ENCODE peak calls at places on chromosomes 5 and 9, in ten cellular contexts. O, F, M, H, A, E, I, U, T and X are unnamed samples.
A peak's percentile ranks its signal among the peaks of the same experiment; 100 is the strongest.

GRCh38 chr5:164346785-164347630 is 841.6 kb downstream of the MAT2B start:
- DNase-seq in A (no peak), T (no peak), H (no peak), O (no peak), E (no peak), I (no peak), U (no peak), M (no peak), F (no peak), X (no peak)

GRCh38 chr9:99004717-99005460 is 61.2 kb downstream of the COL15A1 start:
- DNase-seq in U (no peak), A (peak; percentile 38), F (no peak), O (no peak), M (no peak), E (no peak), H (no peak), T (no peak), I (no peak), X (no peak)

GRCh38 chr5:88660947-88661869 is 221.8 kb downstream of the MEF2C start:
- DNase-seq in E (peak; percentile 95), H (peak; percentile 96), F (no peak), T (no peak), O (peak; percentile 90), M (peak; percentile 50), I (no peak), U (peak; percentile 89), A (peak; percentile 83), X (peak; percentile 92)

GRCh38 chr5:69024241-69024651 is 69.6 kb upstream of the SLC30A5 start:
- DNase-seq in I (no peak), U (peak; percentile 65), M (peak; percentile 37), E (no peak), F (no peak), T (no peak), O (peak; percentile 54), H (peak; percentile 37), A (no peak), X (no peak)

GRCh38 chr9:131811405-131811804 is 71.5 kb upstream of the RAPGEF1 start:
- DNase-seq in H (no peak), E (no peak), O (no peak), I (no peak), A (no peak), F (no peak), M (no peak), U (no peak), T (no peak), X (no peak)

GRCh38 chr5:130213607-130214006 is 309.3 kb downstream of the CHSY3 start:
- DNase-seq in H (no peak), M (no peak), F (no peak), U (no peak), I (no peak), A (no peak), O (no peak), E (no peak), T (no peak), X (no peak)

GRCh38 chr9:86281577-86282076 is 711 bp downstream of the ISCA1 start:
- DNase-seq in M (no peak), A (no peak), F (no peak), U (peak; percentile 46), T (no peak), O (no peak), E (no peak), I (no peak), H (no peak), X (peak; percentile 92)

GRCh38 chr5:152464048-152464447 is 59.0 kb upstream of the NMUR2 start:
- DNase-seq in U (no peak), O (no peak), M (no peak), F (no peak), T (no peak), I (no peak), E (no peak), H (no peak), A (no peak), X (no peak)

DNA sequence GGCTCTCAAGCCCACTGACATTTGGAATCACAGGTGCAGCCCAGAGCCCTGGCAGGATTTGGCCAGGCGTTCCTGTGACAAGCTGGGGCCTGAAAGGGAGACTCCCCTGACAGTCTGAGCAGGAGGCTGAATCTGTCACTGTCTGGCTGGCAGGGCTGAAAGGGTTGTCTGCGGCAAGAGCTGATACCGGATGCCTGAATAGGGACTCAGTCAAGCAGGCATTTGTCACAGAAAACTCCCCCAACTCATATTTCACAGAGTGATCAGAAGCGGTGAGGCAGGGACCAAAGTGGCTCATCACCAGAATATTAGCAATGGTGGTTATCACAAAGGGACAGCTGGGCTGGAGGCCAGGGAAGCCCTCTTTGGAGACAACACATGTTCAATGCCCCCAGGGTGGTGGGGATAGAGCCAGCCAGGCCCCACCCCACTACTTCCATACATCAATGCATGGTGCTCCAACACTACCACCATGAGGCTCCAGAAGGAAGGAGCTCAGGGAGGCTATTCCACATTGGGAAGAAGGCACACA is 295.5 kb downstream of the DTWD2 start:
- DNase-seq in H (no peak), T (no peak), M (no peak), F (no peak), O (no peak), E (peak; percentile 66), A (no peak), I (no peak), U (peak; percentile 8), X (no peak)
- TF ChIP-seq CTCF in H (no peak), T (no peak), M (no peak), F (no peak), O (no peak), E (no peak), A (no peak), I (no peak), U (peak; percentile 16), X (peak; percentile 34)

GRCh38 chr5:136309376-136309775 is 56.0 kb downstream of the TRPC7 start:
- DNase-seq in E (no peak), I (no peak), M (no peak), U (no peak), O (no peak), H (no peak), F (no peak), A (no peak), T (no peak), X (no peak)

GRCh38 chr5:136311999-136312398 is 53.3 kb downstream of the TRPC7 start:
- DNase-seq in I (no peak), A (no peak), M (no peak), T (no peak), U (no peak), O (no peak), F (no peak), E (no peak), H (no peak), X (no peak)

GRCh38 chr5:136309932-136310598 is 55.3 kb downstream of the TRPC7 start:
- DNase-seq in F (no peak), I (no peak), M (no peak), T (no peak), E (no peak), O (no peak), A (no peak), U (no peak), H (no peak), X (no peak)

GRCh38 chr5:136314302-136314701 is 51.0 kb downstream of the TRPC7 start:
- DNase-seq in U (no peak), T (no peak), H (no peak), A (no peak), E (no peak), O (no peak), M (no peak), F (no peak), I (no peak), X (no peak)

DNA sequence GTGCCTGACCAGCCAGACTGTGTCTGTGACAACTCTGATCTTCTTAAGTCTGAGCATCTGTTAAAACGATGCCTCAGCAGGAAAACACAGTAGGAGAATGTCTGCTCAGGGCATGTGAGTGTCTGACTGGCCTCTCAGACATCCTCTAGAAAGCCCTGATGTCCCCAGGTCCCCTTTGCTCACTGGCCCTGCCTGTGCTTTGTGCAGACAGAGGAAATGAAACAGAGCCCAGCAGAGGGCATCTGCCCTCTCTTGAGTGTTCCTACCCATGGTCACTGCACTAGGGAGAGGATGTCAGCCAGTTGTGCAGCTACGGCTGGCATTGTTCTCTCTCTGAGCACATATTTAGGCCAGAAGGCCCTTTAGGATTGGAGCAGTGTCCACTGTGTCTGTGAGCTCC is 56.9 kb downstream of the TRPC7 start:
- DNase-seq in M (no peak), U (no peak), O (no peak), H (no peak), T (no peak), E (no peak), A (no peak), F (no peak), I (no peak), X (no peak)
- TF ChIP-seq CTCF in M (no peak), U (no peak), O (no peak), H (no peak), T (no peak), E (no peak), A (no peak), F (peak; percentile 2), I (no peak), X (peak; percentile 24)

GRCh38 chr5:119365847-119366536 is 10.2 kb downstream of the TNFAIP8 start:
- DNase-seq in I (no peak), A (no peak), T (no peak), M (no peak), F (no peak), E (no peak), H (no peak), O (peak; percentile 35), U (no peak), X (no peak)

GRCh38 chr5:119361723-119362122 is 5.9 kb downstream of the TNFAIP8 start:
- DNase-seq in F (no peak), T (no peak), M (no peak), U (no peak), A (no peak), I (no peak), E (no peak), H (no peak), O (no peak), X (no peak)

GRCh38 chr5:119362714-119363113 is 6.9 kb downstream of the TNFAIP8 start:
- DNase-seq in M (no peak), U (no peak), H (no peak), I (no peak), E (no peak), O (no peak), A (no peak), T (no peak), F (no peak), X (no peak)

GRCh38 chr5:119363271-119363670 is 7.5 kb downstream of the TNFAIP8 start:
- DNase-seq in O (no peak), H (no peak), F (no peak), E (no peak), I (no peak), A (no peak), U (no peak), M (no peak), T (no peak), X (no peak)

DNA sequence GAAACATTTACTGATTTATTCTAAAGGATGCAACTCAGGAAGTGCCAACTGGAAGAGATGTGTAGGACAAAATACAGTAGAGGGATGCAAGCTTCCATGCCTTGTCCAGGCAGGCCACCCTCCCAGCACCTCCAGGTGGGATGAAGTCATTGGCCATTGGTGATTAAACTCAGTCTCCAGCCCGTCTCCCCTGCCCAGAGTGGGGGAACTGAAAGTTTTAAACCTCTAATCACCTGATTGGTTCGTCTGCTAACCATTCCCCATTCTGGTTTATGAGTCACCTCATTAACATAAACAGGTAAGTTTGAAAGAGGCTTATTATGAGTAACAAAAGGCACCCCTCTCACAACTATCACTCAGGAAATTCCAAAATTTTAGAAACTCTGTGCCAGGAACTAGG is 8.1 kb downstream of the TNFAIP8 start:
- DNase-seq in O (no peak), F (no peak), M (no peak), I (no peak), E (no peak), U (no peak), H (no peak), A (no peak), T (no peak), X (no peak)
- TF ChIP-seq CTCF in O (no peak), F (no peak), M (no peak), I (no peak), E (no peak), U (no peak), H (no peak), A (no peak), T (no peak), X (no peak)

DNA sequence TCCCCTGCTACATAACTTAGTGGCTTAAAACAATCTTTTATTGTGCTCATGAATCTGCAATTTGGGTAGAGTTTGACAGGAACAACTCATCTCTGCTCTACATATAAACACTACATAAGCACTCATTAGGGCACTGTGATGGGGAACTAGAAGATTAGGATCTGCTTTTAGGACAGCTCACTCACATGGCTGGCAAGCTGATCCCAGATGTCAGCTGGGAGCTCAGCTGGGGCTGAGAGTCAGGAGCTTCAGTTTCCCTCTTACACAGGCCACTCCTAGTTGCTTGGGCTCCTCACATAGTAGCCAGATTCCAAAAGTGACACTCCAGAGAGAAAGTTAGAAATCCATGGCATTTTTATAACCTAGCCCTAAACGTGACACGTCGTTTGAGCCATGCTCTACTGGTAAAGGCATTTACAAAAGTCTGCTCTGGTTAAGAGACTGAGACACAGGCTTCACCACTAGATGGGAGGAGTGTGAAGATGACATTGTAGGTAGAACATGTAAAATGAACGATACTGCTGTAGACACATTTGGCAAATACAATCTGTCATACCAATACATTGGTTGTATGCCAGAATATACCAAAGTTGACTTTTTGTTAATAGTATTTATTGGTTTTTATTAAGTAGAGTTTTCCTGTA is 23.6 kb downstream of the SCAI start:
- DNase-seq in E (peak; percentile 24), T (no peak), H (no peak), M (no peak), O (no peak), I (no peak), A (no peak), U (no peak), F (no peak), X (no peak)
- TF ChIP-seq CTCF in E (no peak), T (no peak), H (no peak), M (no peak), O (no peak), I (no peak), A (no peak), U (no peak), F (peak; percentile 37), X (no peak)